ENCODE peak calls at places on chromosomes 6 and 20, in six cellular contexts. L is activated CD4-positive, alpha-beta T cell treated with anti-CD3 and anti-CD28 coated beads, Interleukin-2, amount 50 U/mL, for 24 hours; D is T-cell; N is NCI-H460; H is HEK293T; F is COR-L47. W is an unnamed sample.

GRCh38 chr6:157650801-157651200 is 172.2 kb upstream of the SNX9 start:
- DNase-seq in L (no peak), D (no peak), N (no peak), H (no peak), F (no peak), W (no peak)

GRCh38 chr6:29676981-29677601 is 3.9 kb downstream of the ZFP57 start:
- DNase-seq in L (no peak), D (no peak), N (no peak), H (no peak), F (peak), W (no peak)

GRCh38 chr20:62104791-62105345 is 17.4 kb upstream of the LSM14B start:
- DNase-seq in L (no peak), D (no peak), N (no peak), H (no peak), F (no peak), W (no peak)

GRCh38 chr20:49603209-49603627 is 35.3 kb upstream of the PTGIS start:
- DNase-seq in L (no peak), D (no peak), N (no peak), H (peak), F (no peak), W (peak)

GRCh38 chr6:54194067-54194466 is 82.8 kb downstream of the MLIP start:
- DNase-seq in L (no peak), D (no peak), N (no peak), H (no peak), F (no peak), W (no peak)

GRCh38 chr6:41690541-41691330 is 44.7 kb downstream of the TFEB start:
- DNase-seq in L (no peak), D (no peak), N (no peak), H (no peak), F (no peak), W (no peak)

GRCh38 chr20:9417665-9418064 is 96.7 kb upstream of the LAMP5 start:
- DNase-seq in L (no peak), D (no peak), N (no peak), H (no peak), F (no peak), W (no peak)

GRCh38 chr6:68638225-68638900 is 3.3 kb downstream of the ADGRB3 start:
- DNase-seq in L (no peak), D (no peak), N (no peak), H (no peak), F (no peak), W (peak)

GRCh38 chr6:36028088-36028886 is 679 bp downstream of the MAPK14 start:
- DNase-seq in L (peak), D (peak), N (no peak), H (peak), F (peak), W (peak)

GRCh38 chr20:35034150-35034549 is 58.5 kb downstream of the TRPC4AP start:
- DNase-seq in L (no peak), D (no peak), N (no peak), H (no peak), F (no peak), W (no peak)

GRCh38 chr6:20564269-20564668 is 30.0 kb downstream of the CDKAL1 start:
- DNase-seq in L (no peak), D (no peak), N (no peak), H (no peak), F (no peak), W (no peak)

GRCh38 chr20:58481541-58482021 is 33.6 kb downstream of the APCDD1L start:
- DNase-seq in L (peak), D (peak), N (peak), H (peak), F (no peak), W (no peak)

GRCh38 chr20:57995381-57995977 is 233.0 kb downstream of the ANKRD60 start:
- DNase-seq in L (no peak), D (no peak), N (no peak), H (no peak), F (no peak), W (no peak)

GRCh38 chr6:14585689-14586088 is 468.1 kb downstream of the CD83 start:
- DNase-seq in L (no peak), D (no peak), N (no peak), H (no peak), F (no peak), W (no peak)

GRCh38 chr20:45358282-45359068 is 4.5 kb upstream of the SYS1 start:
- DNase-seq in L (no peak), D (no peak), N (no peak), H (no peak), F (no peak), W (peak)

GRCh38 chr6:7256785-7257184 is 56.2 kb downstream of the SSR1 start:
- DNase-seq in L (no peak), D (no peak), N (no peak), H (no peak), F (no peak), W (no peak)

GRCh38 chr6:63307581-63308246 is 12.1 kb downstream of the LGSN start:
- DNase-seq in L (no peak), D (no peak), N (peak), H (peak), F (no peak), W (no peak)

GRCh38 chr6:67458265-67458664 is 1176.8 kb upstream of the ADGRB3 start:
- DNase-seq in L (no peak), D (no peak), N (no peak), H (no peak), F (no peak), W (no peak)

GRCh38 chr6:12288844-12289654 is 1.1 kb upstream of the EDN1 start:
- DNase-seq in L (no peak), D (peak), N (peak), H (peak), F (no peak), W (peak)

GRCh38 chr6:91590191-91590590 is 1003.3 kb upstream of the MAP3K7 start:
- DNase-seq in L (no peak), D (no peak), N (no peak), H (no peak), F (no peak), W (no peak)

GRCh38 chr20:9103955-9104354 is 35.1 kb downstream of the PLCB4 start:
- DNase-seq in L (no peak), D (no peak), N (no peak), H (no peak), F (no peak), W (no peak)

GRCh38 chr6:157952751-157953479 is 28.7 kb upstream of the SYNJ2 start:
- DNase-seq in L (no peak), D (no peak), N (no peak), H (no peak), F (no peak), W (no peak)

GRCh38 chr6:135953800-135954199 is 102.3 kb downstream of the PDE7B start:
- DNase-seq in L (no peak), D (no peak), N (no peak), H (no peak), F (no peak), W (no peak)

GRCh38 chr6:166955865-166956443 is 396 bp downstream of the RNASET2 start:
- DNase-seq in L (no peak), D (no peak), N (no peak), H (peak), F (peak), W (peak)

GRCh38 chr6:85449388-85449817 is 480 bp upstream of the NT5E start:
- DNase-seq in L (no peak), D (no peak), N (no peak), H (no peak), F (no peak), W (no peak)

GRCh38 chr6:140490086-140490485 is 1115.6 kb upstream of the CITED2 start:
- DNase-seq in L (no peak), D (no peak), N (no peak), H (no peak), F (no peak), W (no peak)

GRCh38 chr6:136037246-136037884 is 185.9 kb downstream of the PDE7B start:
- DNase-seq in L (no peak), D (peak), N (no peak), H (no peak), F (no peak), W (no peak)

W was measured in body of pancreas.